ENCODE peak calls at places on chromosomes 7 and 10, in six cellular contexts. One of them, this sample, is unnamed.

GRCh38 chr7:50679218-50680007 is 103.3 kb downstream of the GRB10 start:
- DNase-seq in mesendoderm: peak
- DNase-seq in IMR-90: peak
- DNase-seq in mesenchymal stem cell: peak
- DNase-seq in neuronal stem cell: no peak
- DNase-seq in H1: no peak
- DNase-seq in this sample: peak

GRCh38 chr7:41579961-41580935 is 122.6 kb downstream of the INHBA start:
- DNase-seq in mesendoderm: no peak
- DNase-seq in IMR-90: peak
- DNase-seq in mesenchymal stem cell: peak
- DNase-seq in neuronal stem cell: no peak
- DNase-seq in H1: no peak
- DNase-seq in this sample: peak

GRCh38 chr10:74932648-74933047 is 106.2 kb downstream of the KAT6B start:
- DNase-seq in mesendoderm: no peak
- DNase-seq in IMR-90: no peak
- DNase-seq in mesenchymal stem cell: no peak
- DNase-seq in neuronal stem cell: no peak
- DNase-seq in H1: no peak
- DNase-seq in this sample: no peak

GRCh38 chr7:23115991-23116390 is 10.4 kb downstream of the KLHL7 start:
- DNase-seq in mesendoderm: peak
- DNase-seq in IMR-90: no peak
- DNase-seq in mesenchymal stem cell: no peak
- DNase-seq in neuronal stem cell: peak
- DNase-seq in H1: peak
- DNase-seq in this sample: no peak

GRCh38 chr10:42543840-42544372 is 94.5 kb downstream of the ZNF33B start:
- DNase-seq in mesendoderm: no peak
- DNase-seq in IMR-90: no peak
- DNase-seq in mesenchymal stem cell: no peak
- DNase-seq in neuronal stem cell: no peak
- DNase-seq in H1: no peak
- DNase-seq in this sample: no peak

GRCh38 chr7:151379534-151380198 is 30.2 kb downstream of the WDR86 start:
- DNase-seq in mesendoderm: peak
- DNase-seq in IMR-90: no peak
- DNase-seq in mesenchymal stem cell: no peak
- DNase-seq in neuronal stem cell: no peak
- DNase-seq in H1: no peak
- DNase-seq in this sample: no peak

GRCh38 chr7:2360791-2361190 is 6.2 kb downstream of the EIF3B start:
- DNase-seq in mesendoderm: no peak
- DNase-seq in IMR-90: peak
- DNase-seq in mesenchymal stem cell: no peak
- DNase-seq in neuronal stem cell: no peak
- DNase-seq in H1: no peak
- DNase-seq in this sample: no peak

GRCh38 chr7:108525327-108525984 is 479 bp downstream of the PNPLA8 start:
- DNase-seq in mesendoderm: peak
- DNase-seq in IMR-90: peak
- DNase-seq in mesenchymal stem cell: peak
- DNase-seq in neuronal stem cell: no peak
- DNase-seq in H1: peak
- DNase-seq in this sample: peak

GRCh38 chr10:73744690-73744994 is 470 bp downstream of the SEC24C start:
- DNase-seq in mesendoderm: peak
- DNase-seq in IMR-90: peak
- DNase-seq in mesenchymal stem cell: peak
- DNase-seq in neuronal stem cell: no peak
- DNase-seq in H1: no peak
- DNase-seq in this sample: peak

GRCh38 chr10:44334621-44335184 is 50.2 kb downstream of the CXCL12 start:
- DNase-seq in mesendoderm: no peak
- DNase-seq in IMR-90: peak
- DNase-seq in mesenchymal stem cell: peak
- DNase-seq in neuronal stem cell: no peak
- DNase-seq in H1: no peak
- DNase-seq in this sample: no peak

GRCh38 chr7:66255533-66256100 is 50.5 kb downstream of the TPST1 start:
- DNase-seq in mesendoderm: no peak
- DNase-seq in IMR-90: peak
- DNase-seq in mesenchymal stem cell: peak
- DNase-seq in neuronal stem cell: no peak
- DNase-seq in H1: no peak
- DNase-seq in this sample: no peak

GRCh38 chr7:112556633-112557032 is 75.8 kb downstream of the LSMEM1 start:
- DNase-seq in mesendoderm: no peak
- DNase-seq in IMR-90: peak
- DNase-seq in mesenchymal stem cell: no peak
- DNase-seq in neuronal stem cell: no peak
- DNase-seq in H1: no peak
- DNase-seq in this sample: no peak

DNA sequence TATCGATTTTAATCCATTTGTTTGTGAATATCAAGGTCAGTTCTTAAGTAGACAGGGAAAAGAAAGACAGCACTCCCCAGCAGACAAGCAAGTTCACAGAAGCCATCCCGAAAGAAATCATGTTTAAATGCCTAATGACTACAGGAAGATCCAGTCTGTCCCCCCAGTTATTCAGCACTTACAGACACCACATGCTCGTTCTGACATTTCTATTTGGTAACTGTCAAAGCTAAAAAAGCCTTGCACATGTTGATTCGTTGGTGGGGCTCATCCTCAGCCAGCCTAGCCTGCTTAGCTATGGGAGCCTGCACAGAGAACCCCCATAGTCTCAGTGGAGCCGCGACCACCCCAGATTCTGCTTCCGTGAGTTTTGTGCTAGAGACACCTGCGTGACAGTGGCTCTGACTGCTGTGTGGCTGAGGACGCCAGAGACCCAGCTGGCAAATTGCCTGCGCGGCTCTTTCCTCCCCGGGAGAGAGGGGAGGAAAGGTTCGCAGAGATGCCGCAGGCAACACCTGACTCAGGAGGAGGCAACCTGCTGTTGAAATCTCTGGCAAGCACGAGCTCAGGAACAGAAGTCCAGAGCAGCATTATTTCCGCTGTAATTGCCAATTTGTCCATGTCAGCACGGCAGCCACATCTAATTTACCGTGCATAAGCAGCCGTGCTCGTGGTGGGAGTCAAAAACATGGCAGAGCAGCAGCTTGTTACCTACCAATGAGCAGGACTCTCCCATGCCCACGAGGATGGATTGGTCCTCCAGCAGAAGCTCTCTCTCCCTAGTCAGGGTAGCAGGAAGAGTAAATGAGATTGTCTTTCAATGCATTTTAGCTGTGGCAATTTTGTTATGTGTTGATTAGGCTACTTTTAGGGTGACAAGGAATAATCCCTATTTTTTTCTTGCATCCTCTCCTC is 194.2 kb downstream of the GPAM start:
- DNase-seq in mesendoderm: no peak
- DNase-seq in IMR-90: no peak
- DNase-seq in mesenchymal stem cell: no peak
- DNase-seq in neuronal stem cell: no peak
- DNase-seq in H1: no peak
- DNase-seq in this sample: peak
- H4K8ac ChIP-seq in mesendoderm: no peak
- H4K8ac ChIP-seq in IMR-90: no peak
- H4K8ac ChIP-seq in mesenchymal stem cell: no peak
- H4K8ac ChIP-seq in neuronal stem cell: no peak
- H4K8ac ChIP-seq in H1: no peak
- H4K8ac ChIP-seq in this sample: no peak

GRCh38 chr7:29306276-29307036 is 111.9 kb downstream of the CHN2 start:
- DNase-seq in mesendoderm: peak
- DNase-seq in IMR-90: no peak
- DNase-seq in mesenchymal stem cell: no peak
- DNase-seq in neuronal stem cell: no peak
- DNase-seq in H1: no peak
- DNase-seq in this sample: no peak

GRCh38 chr7:29309041-29309860 is 114.7 kb downstream of the CHN2 start:
- DNase-seq in mesendoderm: peak
- DNase-seq in IMR-90: no peak
- DNase-seq in mesenchymal stem cell: no peak
- DNase-seq in neuronal stem cell: no peak
- DNase-seq in H1: no peak
- DNase-seq in this sample: no peak

GRCh38 chr7:29310625-29311024 is 116.0 kb downstream of the CHN2 start:
- DNase-seq in mesendoderm: no peak
- DNase-seq in IMR-90: no peak
- DNase-seq in mesenchymal stem cell: no peak
- DNase-seq in neuronal stem cell: no peak
- DNase-seq in H1: no peak
- DNase-seq in this sample: no peak

GRCh38 chr7:29311314-29311713 is 116.7 kb downstream of the CHN2 start:
- DNase-seq in mesendoderm: no peak
- DNase-seq in IMR-90: no peak
- DNase-seq in mesenchymal stem cell: no peak
- DNase-seq in neuronal stem cell: no peak
- DNase-seq in H1: no peak
- DNase-seq in this sample: no peak

GRCh38 chr7:29308424-29308823 is 113.8 kb downstream of the CHN2 start:
- DNase-seq in mesendoderm: peak
- DNase-seq in IMR-90: no peak
- DNase-seq in mesenchymal stem cell: no peak
- DNase-seq in neuronal stem cell: no peak
- DNase-seq in H1: no peak
- DNase-seq in this sample: peak
- H3K18ac ChIP-seq in mesendoderm: no peak
- H3K18ac ChIP-seq in IMR-90: no peak
- H3K18ac ChIP-seq in mesenchymal stem cell: no peak
- H3K18ac ChIP-seq in neuronal stem cell: no peak
- H3K18ac ChIP-seq in H1: no peak
- H3K18ac ChIP-seq in this sample: peak

GRCh38 chr10:79075418-79075817 is 6.7 kb downstream of the ZMIZ1 start:
- DNase-seq in mesendoderm: no peak
- DNase-seq in IMR-90: no peak
- DNase-seq in mesenchymal stem cell: no peak
- DNase-seq in neuronal stem cell: no peak
- DNase-seq in H1: no peak
- DNase-seq in this sample: no peak

GRCh38 chr10:79073784-79074432 is 5.1 kb downstream of the ZMIZ1 start:
- DNase-seq in mesendoderm: no peak
- DNase-seq in IMR-90: peak
- DNase-seq in mesenchymal stem cell: peak
- DNase-seq in neuronal stem cell: no peak
- DNase-seq in H1: no peak
- DNase-seq in this sample: no peak

GRCh38 chr10:79072041-79072441 is 3.3 kb downstream of the ZMIZ1 start:
- DNase-seq in mesendoderm: no peak
- DNase-seq in IMR-90: peak
- DNase-seq in mesenchymal stem cell: no peak
- DNase-seq in neuronal stem cell: no peak
- DNase-seq in H1: no peak
- DNase-seq in this sample: no peak

GRCh38 chr10:79072994-79073654 is 4.4 kb downstream of the ZMIZ1 start:
- DNase-seq in mesendoderm: no peak
- DNase-seq in IMR-90: no peak
- DNase-seq in mesenchymal stem cell: no peak
- DNase-seq in neuronal stem cell: no peak
- DNase-seq in H1: no peak
- DNase-seq in this sample: no peak

DNA sequence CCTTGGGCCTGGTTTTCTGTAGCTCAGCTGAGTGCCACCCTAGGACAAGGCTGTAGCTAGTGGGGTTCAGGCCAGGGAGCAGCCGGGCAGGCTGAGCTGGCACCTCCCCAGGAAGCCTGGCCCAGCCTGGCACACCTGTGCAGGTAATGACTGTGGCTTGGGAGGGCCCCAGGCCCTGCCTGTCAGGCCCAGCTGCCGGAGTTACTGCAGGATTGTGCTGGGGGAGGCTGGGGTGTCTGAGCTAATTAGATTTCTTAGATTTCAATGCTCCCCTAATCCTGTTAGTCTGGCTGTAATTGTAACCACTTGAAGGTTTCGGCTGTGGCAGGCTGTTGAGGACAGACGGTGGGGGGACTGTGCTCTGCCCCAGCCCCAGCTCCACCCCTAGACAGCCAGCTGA is 6.0 kb downstream of the ZMIZ1 start:
- DNase-seq in mesendoderm: no peak
- DNase-seq in IMR-90: no peak
- DNase-seq in mesenchymal stem cell: no peak
- DNase-seq in neuronal stem cell: no peak
- DNase-seq in H1: no peak
- DNase-seq in this sample: no peak
- H3K4me3 ChIP-seq in mesendoderm: no peak
- H3K4me3 ChIP-seq in IMR-90: no peak
- H3K4me3 ChIP-seq in mesenchymal stem cell: no peak
- H3K4me3 ChIP-seq in neuronal stem cell: no peak
- H3K4me3 ChIP-seq in H1: no peak
- H3K4me3 ChIP-seq in this sample: no peak

GRCh38 chr10:639751-640672 is 49.5 kb downstream of the DIP2C start:
- DNase-seq in mesendoderm: no peak
- DNase-seq in IMR-90: no peak
- DNase-seq in mesenchymal stem cell: no peak
- DNase-seq in neuronal stem cell: no peak
- DNase-seq in H1: no peak
- DNase-seq in this sample: no peak

GRCh38 chr10:639001-639750 is 50.3 kb downstream of the DIP2C start:
- DNase-seq in mesendoderm: no peak
- DNase-seq in IMR-90: no peak
- DNase-seq in mesenchymal stem cell: no peak
- DNase-seq in neuronal stem cell: no peak
- DNase-seq in H1: no peak
- DNase-seq in this sample: no peak

GRCh38 chr10:640673-641045 is 48.8 kb downstream of the DIP2C start:
- DNase-seq in mesendoderm: no peak
- DNase-seq in IMR-90: no peak
- DNase-seq in mesenchymal stem cell: no peak
- DNase-seq in neuronal stem cell: no peak
- DNase-seq in H1: no peak
- DNase-seq in this sample: no peak

GRCh38 chr10:642186-642890 is 47.1 kb downstream of the DIP2C start:
- DNase-seq in mesendoderm: no peak
- DNase-seq in IMR-90: no peak
- DNase-seq in mesenchymal stem cell: no peak
- DNase-seq in neuronal stem cell: no peak
- DNase-seq in H1: no peak
- DNase-seq in this sample: peak

DNA sequence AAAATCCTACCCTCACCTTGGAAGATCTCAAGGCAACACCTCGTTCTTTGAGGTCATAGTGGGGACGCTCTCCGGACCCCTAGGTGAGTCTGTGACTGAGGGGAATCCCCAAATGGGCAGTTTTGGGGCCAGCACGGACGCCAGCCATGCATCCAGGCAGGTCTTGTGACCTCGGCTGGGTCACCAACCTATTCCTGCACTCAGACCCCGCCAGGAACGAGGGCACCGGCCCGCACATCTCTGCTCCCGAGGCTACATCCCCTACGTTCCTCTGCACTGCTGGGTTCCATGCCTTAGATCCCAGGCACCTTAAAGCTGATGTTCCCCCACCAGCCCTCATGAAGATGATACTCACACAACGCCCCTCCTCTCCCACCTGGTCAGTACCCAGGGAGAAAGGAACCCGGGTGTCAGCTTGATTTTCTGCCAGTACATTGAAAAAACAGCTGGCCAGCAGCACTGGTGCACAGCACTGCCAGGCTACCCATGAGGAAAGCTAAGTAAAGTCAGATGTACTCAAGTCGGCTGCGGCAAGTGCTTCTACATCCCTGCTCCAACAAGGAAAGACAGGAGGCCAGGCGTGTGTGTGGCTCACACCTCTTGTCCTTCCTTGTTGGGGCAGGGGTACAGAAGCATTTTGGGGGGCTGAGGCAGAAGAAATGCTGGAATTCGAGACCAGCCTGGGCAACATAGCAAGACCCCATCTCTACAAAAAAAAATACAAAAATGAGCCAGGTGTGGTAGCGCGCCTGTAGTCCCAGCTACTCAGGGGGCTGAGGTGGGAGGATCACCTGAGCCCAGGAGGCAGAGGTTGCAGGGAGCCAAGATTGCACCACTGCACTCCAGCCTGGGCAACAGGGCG is 48.1 kb downstream of the DIP2C start:
- DNase-seq in mesendoderm: no peak
- DNase-seq in IMR-90: no peak
- DNase-seq in mesenchymal stem cell: no peak
- DNase-seq in neuronal stem cell: no peak
- DNase-seq in H1: no peak
- DNase-seq in this sample: no peak
- H4K8ac ChIP-seq in mesendoderm: no peak
- H4K8ac ChIP-seq in IMR-90: no peak
- H4K8ac ChIP-seq in mesenchymal stem cell: no peak
- H4K8ac ChIP-seq in neuronal stem cell: no peak
- H4K8ac ChIP-seq in H1: peak
- H4K8ac ChIP-seq in this sample: no peak